ENCODE peak calls at places on chromosomes 11 and 22, in four cellular contexts. F, B, V and I are unnamed samples.

GRCh38 chr22:29080061-29080975 is 7.5 kb downstream of the KREMEN1 start:
- DNase-seq in F (no peak), B (no peak), V (no peak), I (no peak)

GRCh38 chr22:32623943-32624342 is 149.3 kb downstream of the FBXO7 start:
- DNase-seq in F (no peak), B (no peak), V (no peak), I (no peak)

GRCh38 chr11:23425379-23425778 is 565.1 kb upstream of the CCDC179 start:
- DNase-seq in F (no peak), B (no peak), V (no peak), I (no peak)

GRCh38 chr22:40829131-40829530 is 10.0 kb upstream of the SLC25A17 start:
- DNase-seq in F (no peak), B (no peak), V (no peak), I (no peak)

GRCh38 chr11:66172146-66172545 is 96.3 kb upstream of the RAB1B start:
- DNase-seq in F (no peak), B (no peak), V (no peak), I (no peak)

GRCh38 chr22:30397656-30398635 is 1.1 kb downstream of the SEC14L2 start:
- DNase-seq in F (no peak), B (no peak), V (no peak), I (peak; percentile 58)

GRCh38 chr11:77195071-77195705 is 67.1 kb downstream of the MYO7A start:
- DNase-seq in F (no peak), B (no peak), V (peak; percentile 31), I (no peak)

GRCh38 chr11:134244593-134244992 is 8.6 kb downstream of the THYN1 start:
- DNase-seq in F (peak; percentile 25), B (peak; percentile 44), V (no peak), I (peak; percentile 60)

GRCh38 chr22:30205281-30206115 is 41.1 kb downstream of the LIF start:
- DNase-seq in F (no peak), B (no peak), V (no peak), I (peak; percentile 33)

GRCh38 chr11:65571420-65571819 is 918 bp upstream of the FAM89B start:
- DNase-seq in F (no peak), B (no peak), V (no peak), I (no peak)

GRCh38 chr22:37749831-37750595 is 53.2 kb downstream of the TRIOBP start:
- DNase-seq in F (no peak), B (no peak), V (no peak), I (no peak)

GRCh38 chr11:86484164-86484794 is 109.6 kb downstream of the CCDC81 start:
- DNase-seq in F (no peak), B (no peak), V (no peak), I (no peak)

GRCh38 chr11:106723071-106723470 is 295.2 kb downstream of the GUCY1A2 start:
- DNase-seq in F (no peak), B (peak; percentile 11), V (no peak), I (no peak)

GRCh38 chr11:121508449-121508848 is 55.7 kb upstream of the SORL1-AS1 start:
- DNase-seq in F (no peak), B (peak; percentile 68), V (no peak), I (peak; percentile 54)

GRCh38 chr22:29152381-29153138 is 53.1 kb upstream of the EMID1 start:
- DNase-seq in F (no peak), B (peak; percentile 57), V (peak; percentile 42), I (peak; percentile 52)

GRCh38 chr11:85076535-85077330 is 550.4 kb downstream of the DLG2 start:
- DNase-seq in F (no peak), B (no peak), V (no peak), I (no peak)

GRCh38 chr11:61603667-61604066 is 22.8 kb upstream of the SYT7 start:
- DNase-seq in F (no peak), B (peak; percentile 54), V (no peak), I (peak; percentile 76)

GRCh38 chr22:20116376-20116950 is 559 bp downstream of the RANBP1 start:
- DNase-seq in F (no peak), B (peak; percentile 20), V (no peak), I (peak; percentile 91)

GRCh38 chr11:128573674-128574073 is 13.7 kb downstream of the ETS1 start:
- DNase-seq in F (no peak), B (no peak), V (no peak), I (no peak)

GRCh38 chr11:128574576-128575011 is 12.8 kb downstream of the ETS1 start:
- DNase-seq in F (no peak), B (no peak), V (no peak), I (no peak)

GRCh38 chr11:128575956-128576340 is 11.4 kb downstream of the ETS1 start:
- DNase-seq in F (no peak), B (no peak), V (no peak), I (no peak)

GRCh38 chr11:128576555-128576954 is 10.8 kb downstream of the ETS1 start:
- DNase-seq in F (no peak), B (peak; percentile 56), V (no peak), I (peak; percentile 54)

DNA sequence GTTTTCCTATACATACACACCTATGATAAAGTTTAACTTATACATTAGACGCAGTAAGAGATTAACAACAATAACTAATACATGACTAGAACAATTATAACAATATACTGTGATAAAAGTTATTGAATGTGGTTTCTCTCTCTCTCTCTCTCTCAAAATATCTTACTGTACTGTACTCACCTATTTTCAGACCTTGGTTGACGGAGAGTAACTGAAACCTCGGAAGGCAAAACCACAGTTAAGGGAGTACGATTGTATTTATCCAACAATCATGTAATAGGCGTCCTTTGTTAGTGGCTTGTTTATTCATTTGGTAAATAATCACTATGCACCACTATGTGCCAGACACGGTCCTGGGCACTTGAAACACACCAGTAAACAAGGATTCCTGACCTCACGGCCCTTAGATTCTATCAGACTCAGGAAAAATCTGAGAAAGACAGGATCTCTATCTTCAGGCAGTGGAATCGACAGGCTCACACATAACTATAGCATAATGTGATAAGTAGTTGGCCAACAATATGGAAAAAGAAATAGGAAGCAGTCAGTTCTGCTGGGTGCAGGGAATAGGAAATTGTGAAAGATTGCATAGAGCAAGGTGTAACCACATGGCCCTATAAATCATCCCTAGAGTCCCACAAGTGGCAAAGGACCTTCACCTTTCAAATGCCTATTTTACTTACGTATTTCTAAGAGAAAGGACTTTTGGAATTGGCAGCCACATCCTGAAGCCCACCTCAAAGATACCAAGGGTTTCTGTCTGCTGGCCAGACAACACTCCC is 12.0 kb downstream of the ETS1 start:
- DNase-seq in F (no peak), B (no peak), V (no peak), I (no peak)
- H3K4me3 ChIP-seq in F (no peak overlapping the region), B (no peak overlapping the region), V (no peak overlapping the region), I (no peak overlapping the region)

GRCh38 chr22:39469681-39470461 is 13.1 kb downstream of the MGAT3 start:
- DNase-seq in F (no peak), B (no peak), V (peak; percentile 89), I (peak; percentile 78)
- H3K27me3 ChIP-seq in F (no peaks in the 10 kb centered on the region), B (no peaks in the 10 kb centered on the region), V (no peaks in the 10 kb centered on the region), I (no peaks in the 10 kb centered on the region)

DNA sequence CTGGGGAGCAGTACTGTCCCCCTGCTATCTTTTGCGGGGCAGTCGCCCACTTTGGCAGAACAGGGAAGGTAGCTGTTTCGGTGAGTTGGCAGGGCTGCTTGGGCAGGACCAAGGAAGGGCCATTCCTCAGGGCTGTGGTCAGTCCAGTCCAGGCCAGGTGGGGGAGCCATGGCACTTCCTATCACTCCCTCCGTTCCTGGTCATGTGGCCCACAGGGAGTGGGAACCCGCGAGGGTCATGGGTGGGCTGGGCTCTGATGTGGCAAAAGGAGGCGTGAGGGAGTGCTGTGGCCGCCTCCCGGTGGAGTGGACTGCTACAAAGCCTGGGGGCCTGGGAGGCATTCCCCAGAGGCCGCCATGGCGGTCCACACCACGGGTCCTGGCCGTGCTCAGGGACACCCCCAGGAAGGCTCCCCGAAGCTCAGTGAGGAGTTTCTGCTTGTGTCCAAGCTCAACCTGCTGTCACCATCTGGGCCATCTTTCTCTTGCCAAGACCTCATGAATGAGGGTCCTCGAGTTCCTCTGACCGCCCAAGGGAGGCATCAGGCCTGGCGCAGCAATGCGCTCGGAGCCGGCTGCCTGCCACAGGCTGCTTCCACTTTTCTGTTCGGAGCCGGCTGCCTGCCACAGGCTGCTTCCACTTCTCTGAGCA is 11.9 kb downstream of the CHID1 start:
- DNase-seq in F (no peak), B (peak; percentile 49), V (no peak), I (peak; percentile 82)
- H3K4me3 ChIP-seq in F (no peak overlapping the region), B (no peak overlapping the region), V (no peak overlapping the region), I (no peak overlapping the region)

GRCh38 chr11:2520736-2521035 is 75.9 kb downstream of the KCNQ1 start:
- DNase-seq in F (no peak), B (no peak), V (no peak), I (no peak)

GRCh38 chr11:2519517-2519878 is 74.7 kb downstream of the KCNQ1 start:
- DNase-seq in F (no peak), B (no peak), V (no peak), I (no peak)

GRCh38 chr11:2519879-2520735 is 75.3 kb downstream of the KCNQ1 start:
- DNase-seq in F (no peak), B (no peak), V (peak; percentile 34), I (peak; percentile 60)

GRCh38 chr11:2521681-2522630 is 77.1 kb downstream of the KCNQ1 start:
- DNase-seq in F (no peak), B (no peak), V (peak; percentile 25), I (peak; percentile 46)

DNA sequence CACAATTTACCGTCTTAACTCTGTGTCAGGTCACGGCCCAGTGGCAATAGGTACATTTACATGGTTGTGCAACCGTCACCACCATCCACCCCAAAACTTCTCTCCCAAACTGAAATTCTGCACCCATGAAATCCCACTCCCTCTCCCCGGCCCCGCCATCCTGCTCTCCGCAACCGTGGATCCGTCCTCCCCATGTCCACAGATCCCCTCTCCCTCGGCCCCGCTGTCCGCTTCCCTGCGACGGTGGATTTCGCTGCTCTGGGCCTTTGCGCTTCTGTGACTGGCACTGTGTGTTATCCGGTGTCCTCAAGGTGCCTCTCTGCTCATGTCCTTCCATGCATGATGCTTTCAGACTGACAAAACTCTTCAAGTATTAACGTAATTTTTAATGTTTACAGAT is 76.3 kb downstream of the KCNQ1 start:
- DNase-seq in F (no peak), B (no peak), V (peak; percentile 17), I (peak; percentile 37)
- H3K27me3 ChIP-seq in F (no peaks in the 10 kb centered on the region), B (no peaks in the 10 kb centered on the region), V (no peaks in the 10 kb centered on the region), I (peaks cover 2% of the 10 kb centered on the region)

GRCh38 chr11:75350743-75351540 is 519 bp downstream of the ARRB1 start:
- DNase-seq in F (peak; percentile 52), B (peak; percentile 74), V (peak; percentile 67), I (peak; percentile 88)

GRCh38 chr11:75351541-75352416 is at the start of gene ARRB1:
- DNase-seq in F (peak; percentile 74), B (peak; percentile 82), V (peak; percentile 70), I (peak; percentile 95)

GRCh38 chr11:75349540-75350116 is 1.8 kb downstream of the ARRB1 start:
- DNase-seq in F (no peak), B (no peak), V (no peak), I (no peak)

GRCh38 chr11:75347781-75348613 is 3.5 kb downstream of the ARRB1 start:
- DNase-seq in F (no peak), B (no peak), V (no peak), I (peak; percentile 33)

GRCh38 chr11:75350122-75350742 is 1.2 kb downstream of the ARRB1 start:
- DNase-seq in F (no peak), B (no peak), V (no peak), I (no peak)
- H3K4me3 ChIP-seq in F (peak overlapping the region; percentile 19), B (peak overlapping the region; percentile 72), V (peak overlapping the region; percentile 79), I (peak overlapping the region; percentile 85)

GRCh38 chr11:44321059-44321458 is 11.1 kb upstream of the ALX4 start:
- DNase-seq in F (no peak), B (no peak), V (no peak), I (no peak)
- H3K27me3 ChIP-seq in F (peaks cover 50% of the 10 kb centered on the region), B (peaks cover 100% of the 10 kb centered on the region), V (peaks cover 41% of the 10 kb centered on the region), I (peaks cover 100% of the 10 kb centered on the region)

GRCh38 chr22:23061471-23062280 is 8.6 kb upstream of the GNAZ start:
- DNase-seq in F (no peak), B (no peak), V (peak; percentile 27), I (peak; percentile 5)
- H3K4me3 ChIP-seq in F (no peak overlapping the region), B (no peak overlapping the region), V (no peak overlapping the region), I (no peak overlapping the region)